ENCODE peak calls at places on chromosome 10, in nine cellular contexts. One of them, this sample, is unnamed. For H3K4me1, the result is how much of the 10 kb centered on the place peaks cover.

GRCh38 chr10:80542053-80542452 is 4.4 kb downstream of the SH2D4B start:
- DNase-seq in foreskin keratinocyte: no peak
- DNase-seq in lower lobe of right lung: no peak
- DNase-seq in uterus: no peak
- DNase-seq in colonic mucosa: no peak
- DNase-seq in fibroblast of lung: no peak
- DNase-seq in heart left ventricle: no peak
- DNase-seq in ovary: no peak
- DNase-seq in Peyer's patch: no peak
- DNase-seq in this sample: no peak

GRCh38 chr10:125720002-125720382 is 483 bp downstream of the EDRF1 start:
- DNase-seq in foreskin keratinocyte: peak
- DNase-seq in lower lobe of right lung: no peak
- DNase-seq in uterus: no peak
- DNase-seq in colonic mucosa: no peak
- DNase-seq in fibroblast of lung: peak
- DNase-seq in heart left ventricle: no peak
- DNase-seq in ovary: no peak
- DNase-seq in Peyer's patch: no peak
- DNase-seq in this sample: no peak

GRCh38 chr10:17233534-17233933 is 5.5 kb downstream of the VIM start:
- DNase-seq in foreskin keratinocyte: no peak
- DNase-seq in lower lobe of right lung: no peak
- DNase-seq in uterus: peak
- DNase-seq in colonic mucosa: peak
- DNase-seq in fibroblast of lung: no peak
- DNase-seq in heart left ventricle: no peak
- DNase-seq in ovary: peak
- DNase-seq in Peyer's patch: no peak
- DNase-seq in this sample: peak

GRCh38 chr10:30751678-30752331 is 122.3 kb upstream of the LYZL2 start:
- DNase-seq in foreskin keratinocyte: no peak
- DNase-seq in lower lobe of right lung: peak
- DNase-seq in uterus: peak
- DNase-seq in colonic mucosa: peak
- DNase-seq in fibroblast of lung: peak
- DNase-seq in heart left ventricle: peak
- DNase-seq in ovary: peak
- DNase-seq in Peyer's patch: no peak
- DNase-seq in this sample: peak

GRCh38 chr10:124671486-124672075 is 72.6 kb downstream of the FAM53B start:
- DNase-seq in foreskin keratinocyte: no peak
- DNase-seq in lower lobe of right lung: peak
- DNase-seq in uterus: no peak
- DNase-seq in colonic mucosa: no peak
- DNase-seq in fibroblast of lung: peak
- DNase-seq in heart left ventricle: peak
- DNase-seq in ovary: no peak
- DNase-seq in Peyer's patch: no peak
- DNase-seq in this sample: no peak

GRCh38 chr10:4635394-4635793 is 190.6 kb upstream of the AKR1E2 start:
- DNase-seq in foreskin keratinocyte: no peak
- DNase-seq in lower lobe of right lung: no peak
- DNase-seq in uterus: no peak
- DNase-seq in colonic mucosa: no peak
- DNase-seq in fibroblast of lung: peak
- DNase-seq in heart left ventricle: no peak
- DNase-seq in ovary: no peak
- DNase-seq in Peyer's patch: no peak
- DNase-seq in this sample: no peak

GRCh38 chr10:130169136-130169888 is 33.1 kb downstream of the GLRX3 start:
- DNase-seq in foreskin keratinocyte: no peak
- DNase-seq in lower lobe of right lung: no peak
- DNase-seq in uterus: no peak
- DNase-seq in colonic mucosa: no peak
- DNase-seq in fibroblast of lung: peak
- DNase-seq in heart left ventricle: no peak
- DNase-seq in ovary: no peak
- DNase-seq in Peyer's patch: no peak
- DNase-seq in this sample: no peak

GRCh38 chr10:103847909-103848468 is 7.4 kb downstream of the SH3PXD2A start:
- DNase-seq in foreskin keratinocyte: no peak
- DNase-seq in lower lobe of right lung: no peak
- DNase-seq in uterus: no peak
- DNase-seq in colonic mucosa: peak
- DNase-seq in fibroblast of lung: no peak
- DNase-seq in heart left ventricle: no peak
- DNase-seq in ovary: no peak
- DNase-seq in Peyer's patch: no peak
- DNase-seq in this sample: no peak

GRCh38 chr10:100303724-100304319 is 17.3 kb upstream of the BLOC1S2 start:
- DNase-seq in foreskin keratinocyte: no peak
- DNase-seq in lower lobe of right lung: no peak
- DNase-seq in uterus: no peak
- DNase-seq in colonic mucosa: no peak
- DNase-seq in fibroblast of lung: peak
- DNase-seq in heart left ventricle: no peak
- DNase-seq in ovary: no peak
- DNase-seq in Peyer's patch: no peak
- DNase-seq in this sample: no peak

GRCh38 chr10:119401671-119402395 is 140.7 kb downstream of the RGS10 start:
- DNase-seq in foreskin keratinocyte: peak
- DNase-seq in lower lobe of right lung: peak
- DNase-seq in uterus: peak
- DNase-seq in colonic mucosa: peak
- DNase-seq in fibroblast of lung: peak
- DNase-seq in heart left ventricle: peak
- DNase-seq in ovary: peak
- DNase-seq in Peyer's patch: peak
- DNase-seq in this sample: peak

GRCh38 chr10:63375006-63375405 is 90.8 kb downstream of the JMJD1C start:
- DNase-seq in foreskin keratinocyte: no peak
- DNase-seq in lower lobe of right lung: no peak
- DNase-seq in uterus: no peak
- DNase-seq in colonic mucosa: no peak
- DNase-seq in fibroblast of lung: no peak
- DNase-seq in heart left ventricle: no peak
- DNase-seq in ovary: no peak
- DNase-seq in Peyer's patch: no peak
- DNase-seq in this sample: no peak

GRCh38 chr10:60594476-60595051 is 183.7 kb upstream of the CDK1 start:
- DNase-seq in foreskin keratinocyte: peak
- DNase-seq in lower lobe of right lung: no peak
- DNase-seq in uterus: no peak
- DNase-seq in colonic mucosa: no peak
- DNase-seq in fibroblast of lung: no peak
- DNase-seq in heart left ventricle: no peak
- DNase-seq in ovary: no peak
- DNase-seq in Peyer's patch: no peak
- DNase-seq in this sample: no peak
- TF ChIP-seq CTCF in foreskin keratinocyte: peak
- TF ChIP-seq CTCF in lower lobe of right lung: no peak
- TF ChIP-seq CTCF in uterus: no peak
- TF ChIP-seq CTCF in colonic mucosa: no peak
- TF ChIP-seq CTCF in fibroblast of lung: peak
- TF ChIP-seq CTCF in heart left ventricle: no peak
- TF ChIP-seq CTCF in ovary: no peak
- TF ChIP-seq CTCF in Peyer's patch: no peak
- TF ChIP-seq CTCF in this sample: no peak

DNA sequence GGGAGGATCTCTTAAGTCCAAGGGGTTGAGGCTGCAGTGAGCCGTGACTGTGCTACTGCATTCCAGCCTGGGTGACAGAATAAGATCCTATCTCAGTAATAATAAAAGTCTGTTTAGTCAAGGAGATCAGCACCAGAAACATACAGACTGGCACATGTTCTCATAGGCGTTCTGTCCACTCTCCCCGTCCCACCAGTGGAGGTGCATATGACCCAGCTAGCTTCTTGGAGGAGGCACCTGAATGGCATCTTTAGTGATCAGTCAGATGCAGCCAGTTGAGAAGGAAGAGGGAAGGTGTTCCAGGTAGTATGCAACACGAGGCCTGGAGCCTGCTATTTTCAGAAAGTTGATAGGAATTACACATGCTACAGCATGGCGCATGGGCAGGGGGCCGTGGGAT is 45.3 kb upstream of the SVIL start:
- DNase-seq in foreskin keratinocyte: no peak
- DNase-seq in lower lobe of right lung: no peak
- DNase-seq in uterus: no peak
- DNase-seq in colonic mucosa: no peak
- DNase-seq in fibroblast of lung: no peak
- DNase-seq in heart left ventricle: no peak
- DNase-seq in ovary: no peak
- DNase-seq in Peyer's patch: no peak
- DNase-seq in this sample: no peak
- H3K27ac ChIP-seq in foreskin keratinocyte: no peak
- H3K27ac ChIP-seq in lower lobe of right lung: no peak
- H3K27ac ChIP-seq in uterus: no peak
- H3K27ac ChIP-seq in colonic mucosa: no peak
- H3K27ac ChIP-seq in fibroblast of lung: no peak
- H3K27ac ChIP-seq in heart left ventricle: no peak
- H3K27ac ChIP-seq in ovary: no peak
- H3K27ac ChIP-seq in Peyer's patch: no peak
- H3K27ac ChIP-seq in this sample: no peak

DNA sequence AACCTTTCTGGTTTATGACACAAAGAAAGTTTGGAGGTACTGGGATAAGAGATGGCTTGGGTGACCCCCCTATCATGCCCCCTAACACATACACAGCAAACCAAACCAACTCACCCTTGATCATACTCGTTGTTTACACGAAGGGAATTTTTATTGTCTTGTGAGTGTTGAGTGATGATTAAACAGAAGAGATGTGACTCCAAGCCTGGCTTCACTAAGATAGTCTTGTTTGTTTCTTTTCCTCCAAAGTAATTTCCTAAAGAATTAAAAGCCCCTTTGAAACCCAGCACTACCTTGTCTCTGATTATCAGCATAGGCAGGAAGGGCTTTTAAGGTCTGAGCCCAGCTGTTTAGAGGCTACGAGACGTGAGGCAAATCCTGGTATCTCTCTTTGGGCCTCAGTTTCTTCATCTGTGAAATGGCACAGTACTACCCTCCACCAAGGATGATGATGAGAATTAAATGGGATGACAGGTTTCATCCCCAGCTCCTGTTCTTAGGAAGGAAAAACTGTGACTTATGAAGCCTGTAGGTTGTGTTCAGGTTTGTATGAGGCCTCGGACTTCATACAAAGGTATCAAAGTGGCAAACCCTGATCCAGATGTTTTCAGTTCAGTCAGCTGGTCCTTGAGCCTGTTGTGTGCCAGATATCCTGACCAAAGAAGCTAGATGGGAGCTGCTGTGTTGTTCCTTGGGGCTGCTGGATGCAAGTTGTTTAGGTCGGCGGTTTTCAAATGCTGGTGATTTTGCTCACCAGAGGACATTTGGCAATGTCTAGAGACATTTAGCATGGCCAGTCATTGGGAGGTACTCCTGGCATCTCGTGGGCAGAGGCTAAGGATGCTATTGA is 51.8 kb downstream of the TCF7L2 start:
- DNase-seq in foreskin keratinocyte: no peak
- DNase-seq in lower lobe of right lung: no peak
- DNase-seq in uterus: no peak
- DNase-seq in colonic mucosa: no peak
- DNase-seq in fibroblast of lung: no peak
- DNase-seq in heart left ventricle: no peak
- DNase-seq in ovary: no peak
- DNase-seq in Peyer's patch: no peak
- DNase-seq in this sample: no peak
- H3K4me1 ChIP-seq in foreskin keratinocyte: under half
- H3K4me1 ChIP-seq in lower lobe of right lung: under half
- H3K4me1 ChIP-seq in uterus: under half
- H3K4me1 ChIP-seq in colonic mucosa: under half
- H3K4me1 ChIP-seq in fibroblast of lung: under half
- H3K4me1 ChIP-seq in heart left ventricle: under half
- H3K4me1 ChIP-seq in ovary: under half
- H3K4me1 ChIP-seq in Peyer's patch: under half
- H3K4me1 ChIP-seq in this sample: half or more

GRCh38 chr10:75375828-75376227 is 25.7 kb downstream of the ZNF503 start:
- DNase-seq in foreskin keratinocyte: no peak
- DNase-seq in lower lobe of right lung: no peak
- DNase-seq in uterus: no peak
- DNase-seq in colonic mucosa: no peak
- DNase-seq in fibroblast of lung: no peak
- DNase-seq in heart left ventricle: no peak
- DNase-seq in ovary: no peak
- DNase-seq in Peyer's patch: no peak
- DNase-seq in this sample: peak
- TF ChIP-seq CTCF in foreskin keratinocyte: no peak
- TF ChIP-seq CTCF in lower lobe of right lung: no peak
- TF ChIP-seq CTCF in uterus: no peak
- TF ChIP-seq CTCF in colonic mucosa: no peak
- TF ChIP-seq CTCF in fibroblast of lung: no peak
- TF ChIP-seq CTCF in heart left ventricle: no peak
- TF ChIP-seq CTCF in ovary: no peak
- TF ChIP-seq CTCF in Peyer's patch: no peak
- TF ChIP-seq CTCF in this sample: no peak

DNA sequence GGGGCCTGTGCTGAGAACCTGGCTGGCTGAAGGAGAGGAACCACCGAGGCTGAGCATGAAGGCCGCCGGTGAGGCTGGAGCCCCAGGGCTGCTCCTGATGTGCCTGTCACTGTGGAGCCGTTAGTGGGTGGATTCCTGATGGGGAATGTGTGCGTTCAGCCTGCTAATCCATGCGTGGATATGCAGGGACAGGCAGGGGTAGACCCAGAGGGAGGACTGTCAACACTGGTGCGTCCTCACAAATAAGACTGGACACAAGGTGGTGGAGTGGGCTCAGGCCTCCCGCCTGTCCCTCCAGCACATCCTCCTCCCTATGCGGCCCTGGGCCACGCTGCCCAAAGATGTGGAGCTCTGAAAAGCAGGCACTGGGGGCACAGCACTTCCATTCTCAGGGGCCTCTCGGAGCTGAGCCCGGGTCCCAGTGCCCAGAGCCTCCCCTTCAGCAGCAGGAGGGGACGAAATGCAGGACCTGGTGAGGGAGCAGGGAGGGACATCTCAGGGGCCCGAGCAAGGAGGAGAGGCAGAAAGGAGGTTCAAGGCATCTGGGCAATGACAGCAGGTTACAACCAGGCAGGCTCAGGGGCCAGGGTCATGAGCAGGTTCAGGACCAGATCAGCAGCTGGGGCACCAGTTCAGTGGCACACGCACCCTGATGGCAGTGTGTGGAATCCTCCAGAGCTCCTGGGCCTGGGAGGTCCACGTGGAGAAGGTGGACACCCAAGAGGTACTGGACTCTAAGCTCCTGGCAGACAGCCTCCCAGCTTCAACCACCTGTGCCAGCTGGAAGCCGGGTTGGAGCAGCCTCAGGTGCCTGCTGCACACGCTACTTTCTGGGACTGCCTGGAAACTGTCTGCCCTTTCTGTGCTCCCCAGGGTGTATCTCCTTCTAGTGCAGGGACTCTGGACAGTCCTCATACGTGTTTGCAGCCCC is 33.5 kb upstream of the ANTXRL start:
- DNase-seq in foreskin keratinocyte: no peak
- DNase-seq in lower lobe of right lung: no peak
- DNase-seq in uterus: no peak
- DNase-seq in colonic mucosa: peak
- DNase-seq in fibroblast of lung: no peak
- DNase-seq in heart left ventricle: no peak
- DNase-seq in ovary: no peak
- DNase-seq in Peyer's patch: no peak
- DNase-seq in this sample: no peak
- H3K27ac ChIP-seq in foreskin keratinocyte: no peak
- H3K27ac ChIP-seq in lower lobe of right lung: no peak
- H3K27ac ChIP-seq in uterus: no peak
- H3K27ac ChIP-seq in colonic mucosa: no peak
- H3K27ac ChIP-seq in fibroblast of lung: no peak
- H3K27ac ChIP-seq in heart left ventricle: no peak
- H3K27ac ChIP-seq in ovary: no peak
- H3K27ac ChIP-seq in Peyer's patch: no peak
- H3K27ac ChIP-seq in this sample: no peak